ENCODE peak calls at places on chromosome 17, in eight cellular contexts. One of them, this sample, is unnamed.

GRCh38 chr17:6752068-6752909 is 3.6 kb upstream of the XAF1 start:
- DNase-seq in cardiac muscle cell: no peak
- DNase-seq in LoVo: peak
- DNase-seq in activated T-helper 1 cell treated with anti-CD3 and anti-CD28 coated beads, Interleukin-2, amount 50 U/mL, for 16 hours: no peak
- DNase-seq in NCI-H2081: no peak
- DNase-seq in left cardiac atrium: peak
- DNase-seq in AG09309: peak
- DNase-seq in germinal center: no peak
- DNase-seq in this sample: no peak

GRCh38 chr17:3885271-3885670 is 7.6 kb downstream of the CAMKK1 start:
- DNase-seq in cardiac muscle cell: no peak
- DNase-seq in LoVo: no peak
- DNase-seq in activated T-helper 1 cell treated with anti-CD3 and anti-CD28 coated beads, Interleukin-2, amount 50 U/mL, for 16 hours: no peak
- DNase-seq in NCI-H2081: no peak
- DNase-seq in left cardiac atrium: no peak
- DNase-seq in AG09309: no peak
- DNase-seq in germinal center: no peak
- DNase-seq in this sample: no peak

GRCh38 chr17:50205931-50206505 is 4.6 kb upstream of the COL1A1 start:
- DNase-seq in cardiac muscle cell: no peak
- DNase-seq in LoVo: no peak
- DNase-seq in activated T-helper 1 cell treated with anti-CD3 and anti-CD28 coated beads, Interleukin-2, amount 50 U/mL, for 16 hours: no peak
- DNase-seq in NCI-H2081: no peak
- DNase-seq in left cardiac atrium: no peak
- DNase-seq in AG09309: no peak
- DNase-seq in germinal center: no peak
- DNase-seq in this sample: no peak

GRCh38 chr17:1490643-1491405 is 1.7 kb downstream of the MYO1C start:
- DNase-seq in cardiac muscle cell: peak
- DNase-seq in LoVo: peak
- DNase-seq in activated T-helper 1 cell treated with anti-CD3 and anti-CD28 coated beads, Interleukin-2, amount 50 U/mL, for 16 hours: peak
- DNase-seq in NCI-H2081: peak
- DNase-seq in left cardiac atrium: peak
- DNase-seq in AG09309: no peak
- DNase-seq in germinal center: peak
- DNase-seq in this sample: no peak

GRCh38 chr17:46873941-46874645 is 22.7 kb downstream of the WNT9B start:
- DNase-seq in cardiac muscle cell: no peak
- DNase-seq in LoVo: no peak
- DNase-seq in activated T-helper 1 cell treated with anti-CD3 and anti-CD28 coated beads, Interleukin-2, amount 50 U/mL, for 16 hours: no peak
- DNase-seq in NCI-H2081: no peak
- DNase-seq in left cardiac atrium: no peak
- DNase-seq in AG09309: no peak
- DNase-seq in germinal center: no peak
- DNase-seq in this sample: no peak

GRCh38 chr17:38564869-38565268 is 40.9 kb downstream of the SRCIN1 start:
- DNase-seq in cardiac muscle cell: peak
- DNase-seq in LoVo: no peak
- DNase-seq in activated T-helper 1 cell treated with anti-CD3 and anti-CD28 coated beads, Interleukin-2, amount 50 U/mL, for 16 hours: no peak
- DNase-seq in NCI-H2081: no peak
- DNase-seq in left cardiac atrium: no peak
- DNase-seq in AG09309: no peak
- DNase-seq in germinal center: no peak
- DNase-seq in this sample: no peak

GRCh38 chr17:10844667-10845387 is 6.9 kb upstream of the PIRT start:
- DNase-seq in cardiac muscle cell: peak
- DNase-seq in LoVo: peak
- DNase-seq in activated T-helper 1 cell treated with anti-CD3 and anti-CD28 coated beads, Interleukin-2, amount 50 U/mL, for 16 hours: peak
- DNase-seq in NCI-H2081: peak
- DNase-seq in left cardiac atrium: peak
- DNase-seq in AG09309: peak
- DNase-seq in germinal center: peak
- DNase-seq in this sample: peak

GRCh38 chr17:74028717-74029116 is 174.8 kb upstream of the RPL38 start:
- DNase-seq in cardiac muscle cell: no peak
- DNase-seq in LoVo: no peak
- DNase-seq in activated T-helper 1 cell treated with anti-CD3 and anti-CD28 coated beads, Interleukin-2, amount 50 U/mL, for 16 hours: no peak
- DNase-seq in NCI-H2081: no peak
- DNase-seq in left cardiac atrium: no peak
- DNase-seq in AG09309: no peak
- DNase-seq in germinal center: no peak
- DNase-seq in this sample: no peak

GRCh38 chr17:1047177-1047885 is 50.4 kb downstream of the TIMM22 start:
- DNase-seq in cardiac muscle cell: peak
- DNase-seq in LoVo: no peak
- DNase-seq in activated T-helper 1 cell treated with anti-CD3 and anti-CD28 coated beads, Interleukin-2, amount 50 U/mL, for 16 hours: no peak
- DNase-seq in NCI-H2081: no peak
- DNase-seq in left cardiac atrium: peak
- DNase-seq in AG09309: no peak
- DNase-seq in germinal center: no peak
- DNase-seq in this sample: no peak

GRCh38 chr17:16941643-16942042 is 30.3 kb downstream of the TNFRSF13B start:
- DNase-seq in cardiac muscle cell: no peak
- DNase-seq in LoVo: no peak
- DNase-seq in activated T-helper 1 cell treated with anti-CD3 and anti-CD28 coated beads, Interleukin-2, amount 50 U/mL, for 16 hours: no peak
- DNase-seq in NCI-H2081: no peak
- DNase-seq in left cardiac atrium: no peak
- DNase-seq in AG09309: no peak
- DNase-seq in germinal center: no peak
- DNase-seq in this sample: no peak

GRCh38 chr17:3963214-3964201 is 729 bp downstream of the ATP2A3 start:
- DNase-seq in cardiac muscle cell: peak
- DNase-seq in LoVo: no peak
- DNase-seq in activated T-helper 1 cell treated with anti-CD3 and anti-CD28 coated beads, Interleukin-2, amount 50 U/mL, for 16 hours: peak
- DNase-seq in NCI-H2081: peak
- DNase-seq in left cardiac atrium: no peak
- DNase-seq in AG09309: no peak
- DNase-seq in germinal center: peak
- DNase-seq in this sample: no peak

GRCh38 chr17:68705331-68706166 is 104.4 kb upstream of the FAM20A start:
- DNase-seq in cardiac muscle cell: no peak
- DNase-seq in LoVo: no peak
- DNase-seq in activated T-helper 1 cell treated with anti-CD3 and anti-CD28 coated beads, Interleukin-2, amount 50 U/mL, for 16 hours: no peak
- DNase-seq in NCI-H2081: no peak
- DNase-seq in left cardiac atrium: no peak
- DNase-seq in AG09309: peak
- DNase-seq in germinal center: no peak
- DNase-seq in this sample: no peak

GRCh38 chr17:9115446-9116265 is 94.3 kb downstream of the NTN1 start:
- DNase-seq in cardiac muscle cell: peak
- DNase-seq in LoVo: no peak
- DNase-seq in activated T-helper 1 cell treated with anti-CD3 and anti-CD28 coated beads, Interleukin-2, amount 50 U/mL, for 16 hours: no peak
- DNase-seq in NCI-H2081: no peak
- DNase-seq in left cardiac atrium: peak
- DNase-seq in AG09309: no peak
- DNase-seq in germinal center: no peak
- DNase-seq in this sample: no peak

GRCh38 chr17:31052187-31052889 is 42.4 kb upstream of the NF1 start:
- DNase-seq in cardiac muscle cell: no peak
- DNase-seq in LoVo: peak
- DNase-seq in activated T-helper 1 cell treated with anti-CD3 and anti-CD28 coated beads, Interleukin-2, amount 50 U/mL, for 16 hours: no peak
- DNase-seq in NCI-H2081: no peak
- DNase-seq in left cardiac atrium: peak
- DNase-seq in AG09309: peak
- DNase-seq in germinal center: no peak
- DNase-seq in this sample: no peak

GRCh38 chr17:79843917-79844815 is 4.9 kb upstream of the CBX4 start:
- DNase-seq in cardiac muscle cell: peak
- DNase-seq in LoVo: no peak
- DNase-seq in activated T-helper 1 cell treated with anti-CD3 and anti-CD28 coated beads, Interleukin-2, amount 50 U/mL, for 16 hours: no peak
- DNase-seq in NCI-H2081: peak
- DNase-seq in left cardiac atrium: peak
- DNase-seq in AG09309: no peak
- DNase-seq in germinal center: no peak
- DNase-seq in this sample: peak

GRCh38 chr17:37483311-37484039 is 6.2 kb upstream of the DUSP14 start:
- DNase-seq in cardiac muscle cell: no peak
- DNase-seq in LoVo: no peak
- DNase-seq in activated T-helper 1 cell treated with anti-CD3 and anti-CD28 coated beads, Interleukin-2, amount 50 U/mL, for 16 hours: no peak
- DNase-seq in NCI-H2081: no peak
- DNase-seq in left cardiac atrium: no peak
- DNase-seq in AG09309: peak
- DNase-seq in germinal center: no peak
- DNase-seq in this sample: no peak

GRCh38 chr17:41442772-41443171 is 2.0 kb upstream of the KRT38 start:
- DNase-seq in cardiac muscle cell: no peak
- DNase-seq in LoVo: no peak
- DNase-seq in activated T-helper 1 cell treated with anti-CD3 and anti-CD28 coated beads, Interleukin-2, amount 50 U/mL, for 16 hours: no peak
- DNase-seq in NCI-H2081: no peak
- DNase-seq in left cardiac atrium: no peak
- DNase-seq in AG09309: peak
- DNase-seq in germinal center: no peak
- DNase-seq in this sample: no peak

GRCh38 chr17:32510466-32510865 is 23.7 kb downstream of the CDK5R1 start:
- DNase-seq in cardiac muscle cell: no peak
- DNase-seq in LoVo: no peak
- DNase-seq in activated T-helper 1 cell treated with anti-CD3 and anti-CD28 coated beads, Interleukin-2, amount 50 U/mL, for 16 hours: no peak
- DNase-seq in NCI-H2081: no peak
- DNase-seq in left cardiac atrium: no peak
- DNase-seq in AG09309: no peak
- DNase-seq in germinal center: no peak
- DNase-seq in this sample: no peak

GRCh38 chr17:71237903-71238538 is 882.8 kb upstream of the SOX9 start:
- DNase-seq in cardiac muscle cell: no peak
- DNase-seq in LoVo: peak
- DNase-seq in activated T-helper 1 cell treated with anti-CD3 and anti-CD28 coated beads, Interleukin-2, amount 50 U/mL, for 16 hours: no peak
- DNase-seq in NCI-H2081: peak
- DNase-seq in left cardiac atrium: no peak
- DNase-seq in AG09309: peak
- DNase-seq in germinal center: no peak
- DNase-seq in this sample: no peak

GRCh38 chr17:18129041-18129502 is 20.5 kb downstream of the MYO15A start:
- DNase-seq in cardiac muscle cell: no peak
- DNase-seq in LoVo: no peak
- DNase-seq in activated T-helper 1 cell treated with anti-CD3 and anti-CD28 coated beads, Interleukin-2, amount 50 U/mL, for 16 hours: no peak
- DNase-seq in NCI-H2081: peak
- DNase-seq in left cardiac atrium: no peak
- DNase-seq in AG09309: no peak
- DNase-seq in germinal center: no peak
- DNase-seq in this sample: no peak

GRCh38 chr17:41894791-41895331 is 23.9 kb downstream of the ACLY start:
- DNase-seq in cardiac muscle cell: no peak
- DNase-seq in LoVo: peak
- DNase-seq in activated T-helper 1 cell treated with anti-CD3 and anti-CD28 coated beads, Interleukin-2, amount 50 U/mL, for 16 hours: no peak
- DNase-seq in NCI-H2081: no peak
- DNase-seq in left cardiac atrium: no peak
- DNase-seq in AG09309: peak
- DNase-seq in germinal center: no peak
- DNase-seq in this sample: no peak

GRCh38 chr17:62760059-62760887 is 47.8 kb downstream of the MARCHF10 start:
- DNase-seq in cardiac muscle cell: no peak
- DNase-seq in LoVo: no peak
- DNase-seq in activated T-helper 1 cell treated with anti-CD3 and anti-CD28 coated beads, Interleukin-2, amount 50 U/mL, for 16 hours: no peak
- DNase-seq in NCI-H2081: no peak
- DNase-seq in left cardiac atrium: no peak
- DNase-seq in AG09309: peak
- DNase-seq in germinal center: no peak
- DNase-seq in this sample: no peak